ENCODE peak calls at places on chromosomes 5 and 9, in ten cellular contexts. Z is transverse colon, J is stomach, F is vagina, U is HCT116, P is endothelial cell of umbilical vein, W is spleen, O is sigmoid colon, R is breast epithelium, K is suprapubic skin. N is an unnamed sample.

GRCh38 chr5:34655354-34655991 is 655 bp upstream of the RAI14 start:
- DNase-seq in P (peak), U (no peak), Z (peak), J (peak), F (peak), O (peak), K (peak), W (no peak), R (peak), N (peak)

GRCh38 chr9:75545292-75545691 is 345.2 kb upstream of the PCSK5 start:
- DNase-seq in J (no peak), W (no peak), F (no peak), Z (no peak), O (no peak), R (no peak), P (no peak), U (no peak), K (no peak), N (no peak)

GRCh38 chr9:120922404-120923173 is 4.0 kb downstream of the TRAF1 start:
- DNase-seq in J (no peak), U (no peak), R (no peak), O (peak), P (no peak), Z (peak), K (peak), F (no peak), W (no peak), N (no peak)

GRCh38 chr5:179550511-179551342 is at the start of gene RUFY1:
- DNase-seq in W (peak), P (peak), K (peak), J (peak), U (peak), O (peak), F (no peak), R (peak), Z (peak), N (peak)

GRCh38 chr9:112503170-112503569 is 16.5 kb downstream of the KIAA1958 start:
- DNase-seq in O (no peak), J (peak), K (no peak), F (no peak), R (no peak), U (no peak), P (no peak), W (no peak), Z (no peak), N (no peak)

GRCh38 chr9:71587576-71588362 is 180.5 kb downstream of the CEMIP2 start:
- DNase-seq in R (no peak), U (no peak), J (no peak), F (no peak), Z (no peak), K (no peak), P (no peak), O (no peak), W (no peak), N (no peak)

GRCh38 chr9:347667-348292 is 133.1 kb downstream of the DOCK8 start:
- DNase-seq in O (no peak), F (no peak), Z (no peak), U (peak), W (no peak), R (no peak), P (peak), J (no peak), K (no peak), N (no peak)

GRCh38 chr5:143896981-143897380 is 85.0 kb downstream of the HMHB1 start:
- DNase-seq in O (no peak), R (no peak), K (no peak), J (no peak), W (no peak), P (peak), F (no peak), Z (no peak), U (no peak), N (no peak)

GRCh38 chr5:125257057-125257970 is 510.9 kb upstream of the ZNF608 start:
- DNase-seq in K (no peak), J (no peak), U (no peak), Z (no peak), W (no peak), P (no peak), R (no peak), F (no peak), O (no peak), N (no peak)

GRCh38 chr5:139295692-139296091 is 2.2 kb downstream of the MATR3 start:
- DNase-seq in P (no peak), R (no peak), U (no peak), W (no peak), Z (no peak), F (no peak), O (no peak), K (no peak), J (no peak), N (no peak)

GRCh38 chr9:94680621-94681020 is 41.3 kb upstream of the FBP1 start:
- DNase-seq in U (no peak), P (no peak), R (no peak), K (no peak), F (no peak), O (no peak), Z (no peak), W (no peak), J (no peak), N (no peak)

GRCh38 chr9:130570200-130570599 is 9.2 kb upstream of the FUBP3 start:
- DNase-seq in R (no peak), F (no peak), W (no peak), Z (no peak), U (peak), P (no peak), K (no peak), J (no peak), O (no peak), N (no peak)

GRCh38 chr9:132995121-132995420 is 16.6 kb downstream of the GFI1B start:
- DNase-seq in F (no peak), K (no peak), R (no peak), O (no peak), W (no peak), P (no peak), J (no peak), Z (no peak), U (no peak), N (no peak)

GRCh38 chr5:176438959-176439757 is 9.0 kb upstream of the FAF2 start:
- DNase-seq in R (no peak), P (peak), K (no peak), U (no peak), F (no peak), Z (no peak), J (no peak), W (no peak), O (no peak), N (no peak)

GRCh38 chr9:5557606-5558587 is 47.6 kb downstream of the PDCD1LG2 start:
- DNase-seq in U (no peak), J (no peak), R (no peak), O (no peak), F (no peak), P (no peak), Z (peak), K (no peak), W (no peak), N (no peak)

DNA sequence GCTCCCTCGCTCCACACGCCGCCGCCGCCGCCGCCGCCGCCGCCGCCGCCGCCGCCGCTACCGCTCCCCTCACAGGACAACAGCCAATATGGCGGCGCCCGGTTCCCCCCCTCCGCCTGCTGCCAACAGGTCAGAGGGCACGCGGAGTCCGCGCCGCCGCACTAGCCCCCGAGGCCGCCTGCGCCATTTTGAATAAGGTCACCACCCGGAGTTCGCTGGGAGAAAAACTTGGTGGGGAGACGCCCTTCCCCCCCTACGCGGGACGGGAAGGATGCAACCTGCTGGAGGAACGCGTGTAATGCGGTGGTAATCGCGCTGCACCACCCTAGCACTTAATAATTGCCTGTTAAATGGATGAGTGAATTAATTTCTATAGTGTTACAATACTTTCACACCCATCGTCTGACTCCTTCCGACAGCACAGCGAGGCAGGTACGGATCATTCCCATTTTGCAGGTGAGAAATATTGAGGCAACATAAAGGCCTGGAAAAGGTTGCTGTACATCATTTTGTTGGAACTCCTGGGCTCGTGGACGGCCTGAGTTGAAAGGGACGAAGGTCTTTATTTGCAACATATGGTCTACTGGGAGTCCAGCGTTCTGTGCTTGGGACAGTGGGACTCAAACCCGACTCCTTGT is at the start of gene FAM193B:
- DNase-seq in F (no peak), K (peak), Z (peak), O (peak), U (peak), P (peak), J (peak), R (peak), W (peak), N (peak)
- TF ChIP-seq POLR2A in F (no peak), K (no peak), Z (no peak), O (no peak), U (no peak), P (no peak), J (no peak), R (no peak), W (no peak), N (peak)

GRCh38 chr9:136245194-136246150 is at the start of gene QSOX2:
- DNase-seq in J (peak), U (peak), W (peak), O (peak), Z (peak), F (no peak), R (peak), P (peak), K (peak), N (peak)
- TF ChIP-seq POLR2AphosphoS5 in J (peak), U (peak), W (peak), O (no peak), Z (no peak), F (no peak), R (no peak), P (no peak), K (no peak), N (no peak)

DNA sequence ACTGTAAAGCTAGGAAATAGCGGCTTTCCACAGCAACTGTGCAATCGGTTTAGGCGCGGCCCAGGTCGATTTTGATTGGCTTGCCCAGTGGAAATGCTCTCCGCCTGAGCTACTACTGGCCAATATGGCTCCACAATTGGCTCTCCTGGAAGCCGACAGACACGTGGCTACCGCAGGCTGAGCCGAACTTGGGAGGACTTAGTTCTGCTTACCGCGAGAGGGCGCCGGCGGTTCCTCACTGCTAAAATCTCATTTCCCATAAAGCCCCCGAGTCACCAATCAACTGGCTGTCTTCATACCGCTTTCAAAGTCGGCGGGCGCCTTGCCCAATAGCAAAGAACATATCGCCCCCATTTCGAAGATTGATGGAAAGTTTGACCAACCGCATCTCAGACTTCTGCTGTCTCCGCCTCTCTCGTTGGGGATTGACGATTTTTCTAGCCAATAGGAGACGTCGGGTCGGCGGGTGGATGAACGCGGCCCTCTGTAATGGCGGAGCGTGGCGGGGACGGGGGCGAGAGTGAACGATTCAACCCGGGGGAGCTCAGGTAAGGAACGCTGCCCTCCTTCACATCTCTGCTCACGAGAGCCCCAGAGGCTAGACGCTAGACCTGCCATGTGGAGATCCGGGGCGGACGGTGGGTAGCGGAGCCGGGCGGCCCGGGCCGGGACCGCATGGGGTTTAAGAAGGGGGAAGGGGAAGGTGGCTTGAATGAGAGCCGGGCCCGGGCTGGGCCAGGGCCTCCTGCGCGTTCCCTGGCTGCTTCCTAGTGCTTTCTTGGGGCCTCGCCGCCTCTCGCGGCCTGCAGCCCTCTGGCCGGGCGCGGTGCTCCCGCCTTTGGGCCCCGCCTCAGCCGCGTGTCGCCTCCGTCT is at the start of gene TCERG1:
- DNase-seq in R (peak), U (peak), J (peak), F (peak), K (peak), Z (peak), O (peak), P (peak), W (peak), N (peak)
- TF ChIP-seq POLR2A in R (no peak), U (peak), J (no peak), F (no peak), K (no peak), Z (peak), O (no peak), P (peak), W (no peak), N (peak)

GRCh38 chr9:20441704-20442423 is 180.4 kb downstream of the MLLT3 start:
- DNase-seq in P (no peak), R (no peak), J (no peak), W (no peak), U (no peak), K (no peak), F (no peak), Z (no peak), O (no peak), N (no peak)

GRCh38 chr9:20446248-20446647 is 176.1 kb downstream of the MLLT3 start:
- DNase-seq in U (no peak), O (no peak), Z (no peak), W (no peak), F (no peak), P (no peak), J (no peak), K (no peak), R (no peak), N (no peak)

GRCh38 chr9:20442461-20443319 is 179.6 kb downstream of the MLLT3 start:
- DNase-seq in P (peak), K (no peak), O (no peak), W (no peak), J (no peak), F (no peak), Z (no peak), U (no peak), R (no peak), N (no peak)

DNA sequence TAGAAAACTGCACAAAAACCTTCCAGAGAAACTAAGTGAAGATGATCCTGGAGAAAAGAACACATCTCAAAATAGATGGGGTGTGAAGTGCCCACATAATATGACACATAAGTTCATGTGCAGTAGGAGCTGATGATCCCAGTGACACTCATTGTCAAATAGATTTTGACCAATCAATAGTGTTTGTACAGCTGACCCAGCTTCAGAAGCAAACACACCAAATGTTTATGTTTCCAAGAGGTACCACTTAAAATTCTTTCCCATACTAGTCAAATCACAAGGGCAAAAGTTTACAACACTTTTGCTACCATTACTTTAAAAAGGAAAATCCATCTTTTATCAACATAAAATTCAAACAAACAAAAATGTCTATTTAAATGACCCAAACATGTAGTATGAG is 175.0 kb downstream of the MLLT3 start:
- DNase-seq in Z (no peak), K (no peak), J (no peak), P (no peak), R (no peak), W (no peak), O (no peak), F (no peak), U (no peak), N (no peak)
- TF ChIP-seq POLR2AphosphoS5 in Z (no peak), K (no peak), J (no peak), P (no peak), R (no peak), W (no peak), O (no peak), F (no peak), U (no peak), N (no peak)

GRCh38 chr5:134140530-134141201 is 26.2 kb downstream of the TCF7 start:
- DNase-seq in P (peak), R (peak), Z (peak), O (peak), K (peak), U (peak), F (peak), W (peak), J (peak), N (peak)

GRCh38 chr5:134139891-134140469 is 25.5 kb downstream of the TCF7 start:
- DNase-seq in O (peak), Z (no peak), R (peak), F (peak), P (no peak), J (peak), U (no peak), K (no peak), W (peak), N (no peak)

GRCh38 chr5:134139377-134139851 is 24.9 kb downstream of the TCF7 start:
- DNase-seq in U (no peak), R (no peak), O (peak), J (peak), P (no peak), K (no peak), W (peak), F (no peak), Z (no peak), N (no peak)

GRCh38 chr5:134136771-134137170 is 22.3 kb downstream of the TCF7 start:
- DNase-seq in J (peak), U (no peak), O (peak), P (no peak), F (peak), R (peak), Z (peak), K (peak), W (peak), N (no peak)

DNA sequence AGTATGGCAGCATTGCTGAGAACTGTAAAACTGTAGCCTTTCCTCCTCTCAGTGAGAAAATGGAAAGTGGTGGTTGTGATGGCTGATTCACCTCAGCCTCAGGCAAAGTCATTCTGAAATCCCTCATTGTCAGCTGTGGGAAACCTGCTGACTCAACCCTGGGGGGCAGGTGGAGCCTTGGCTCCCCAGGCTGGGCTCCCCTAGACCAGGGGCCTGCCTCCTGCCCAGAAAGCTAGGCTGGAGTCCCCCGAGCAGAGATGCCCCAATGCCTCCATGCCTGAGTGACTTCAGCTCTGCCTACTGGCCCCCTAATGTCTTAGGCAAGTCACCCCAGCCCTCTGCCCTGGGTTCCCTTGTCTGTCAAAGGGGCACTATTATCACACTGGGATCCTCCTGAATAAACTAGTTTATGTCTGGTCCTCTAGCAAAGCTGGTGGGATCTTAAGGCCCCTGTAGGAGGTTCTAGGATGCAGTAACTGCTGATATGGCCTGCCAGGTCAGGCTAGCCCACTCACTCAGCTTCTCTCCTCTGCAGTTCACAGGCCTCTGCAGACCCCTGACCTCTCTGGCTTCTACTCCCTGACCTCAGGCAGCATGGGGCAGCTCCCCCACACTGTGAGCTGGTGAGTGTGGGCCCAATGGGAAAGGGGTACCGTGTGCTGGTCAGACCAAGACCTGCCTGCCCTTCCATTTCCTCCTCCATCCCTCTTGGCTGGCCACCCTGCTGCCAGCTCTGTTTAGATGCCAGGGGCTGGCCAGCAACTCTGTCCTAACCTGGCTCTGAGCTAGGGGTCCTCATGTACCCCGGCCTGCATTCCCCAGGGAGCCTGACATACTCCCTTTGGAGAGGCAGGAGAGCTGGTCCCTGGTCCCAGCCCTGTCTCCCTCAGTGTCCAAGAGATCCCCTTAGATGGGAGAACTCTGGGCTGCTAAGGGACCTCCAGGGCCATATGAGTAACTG is 24.2 kb downstream of the TCF7 start:
- DNase-seq in P (no peak), K (peak), F (peak), J (peak), R (peak), Z (no peak), U (no peak), W (peak), O (peak), N (no peak)
- TF ChIP-seq POLR2A in P (no peak), K (no peak), F (no peak), J (no peak), R (no peak), Z (no peak), U (no peak), W (no peak), O (no peak), N (no peak)

N was measured in prostate gland.